ENCODE peak calls at places on chromosomes 4 and X, in five cellular contexts. V is colonic mucosa, T is heart left ventricle, S is GM23248, M is PC-3. K is an unnamed sample.
A peak's percentile ranks its signal among the peaks of the same experiment; 100 is the strongest.

GRCh38 chr4:42341518-42342026 is 55.7 kb upstream of the SHISA3 start:
- DNase-seq in V (no peak), T (no peak), S (peak; percentile 21), M (no peak), K (no peak)

GRCh38 chr4:175330652-175331051 is 412.5 kb downstream of the ADAM29 start:
- DNase-seq in V (no peak), T (no peak), S (peak; percentile 43), M (peak; percentile 56), K (no peak)

GRCh38 chr4:37454263-37454800 is 209.8 kb downstream of the NWD2 start:
- DNase-seq in V (no peak), T (no peak), S (no peak), M (no peak), K (no peak)

GRCh38 chr4:186193851-186194250 is 2.5 kb downstream of the CYP4V2 start:
- DNase-seq in V (no peak), T (no peak), S (no peak), M (no peak), K (no peak)

GRCh38 chrX:107537815-107538214 is 88.4 kb downstream of the FRMPD3 start:
- DNase-seq in V (peak; percentile 27), T (no peak), S (peak; percentile 62), M (peak; percentile 68), K (peak; percentile 43)

GRCh38 chr4:56388311-56388710 is 1.0 kb upstream of the AASDH start:
- DNase-seq in V (no peak), T (no peak), S (peak; percentile 39), M (peak; percentile 22), K (no peak)

GRCh38 chr4:80913381-80913780 is 117.1 kb upstream of the BMP3 start:
- DNase-seq in V (no peak), T (no peak), S (no peak), M (no peak), K (no peak)

GRCh38 chr4:163701915-163702314 is 207.4 kb downstream of the TMA16 start:
- DNase-seq in V (no peak), T (no peak), S (peak; percentile 5), M (no peak), K (no peak)

GRCh38 chrX:47179221-47179927 is 14.3 kb upstream of the UBA1 start:
- DNase-seq in V (no peak), T (peak; percentile 70), S (peak; percentile 78), M (peak; percentile 55), K (no peak)

GRCh38 chrX:48573690-48574269 is 504 bp upstream of the RBM3 start:
- DNase-seq in V (peak; percentile 28), T (peak; percentile 66), S (no peak), M (no peak), K (no peak)

GRCh38 chr4:182918791-182919302 is 1.7 kb upstream of the DCTD start:
- DNase-seq in V (no peak), T (no peak), S (peak; percentile 34), M (no peak), K (no peak)

GRCh38 chr4:112036881-112037280 is 108.4 kb upstream of the FAM241A start:
- DNase-seq in V (no peak), T (no peak), S (peak; percentile 35), M (no peak), K (no peak)

GRCh38 chr4:35559559-35560365 is 684.6 kb downstream of the ARAP2 start:
- DNase-seq in V (no peak), T (no peak), S (no peak), M (no peak), K (no peak)

GRCh38 chrX:65034641-65035450 is 58.6 kb upstream of the ZC4H2 start:
- DNase-seq in V (peak; percentile 82), T (peak; percentile 89), S (peak; percentile 91), M (peak; percentile 82), K (peak; percentile 89)

GRCh38 chr4:144578681-144579080 is 67.3 kb upstream of the HHIP start:
- DNase-seq in V (no peak), T (no peak), S (peak; percentile 46), M (peak; percentile 22), K (no peak)

GRCh38 chr4:186201535-186202230 is 10.3 kb downstream of the CYP4V2 start:
- DNase-seq in V (peak; percentile 39), T (no peak), S (peak; percentile 54), M (peak; percentile 63), K (no peak)

GRCh38 chr4:32172761-32173160 is 1452.6 kb downstream of the PCDH7 start:
- DNase-seq in V (no peak), T (no peak), S (no peak), M (peak; percentile 59), K (no peak)

DNA sequence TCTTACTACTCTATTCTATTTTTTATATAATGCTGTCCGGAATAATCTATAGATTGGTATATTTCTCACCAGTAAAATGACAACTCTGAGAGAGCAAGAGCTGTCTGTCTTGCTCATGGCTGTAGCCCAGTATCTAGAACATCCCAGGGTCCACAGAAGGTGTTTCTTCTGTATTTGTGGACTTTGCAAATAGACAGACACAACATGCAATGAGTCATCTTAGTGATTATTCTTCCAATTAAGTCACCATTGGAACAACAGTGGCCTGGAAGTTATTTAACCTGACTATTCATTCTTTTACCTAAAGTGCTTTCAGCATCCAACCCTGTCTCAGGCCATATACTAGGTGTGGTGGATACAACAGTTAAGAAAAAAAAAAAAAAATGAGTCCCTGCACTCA is 179.5 kb downstream of the PPARGC1A start:
- DNase-seq in V (no peak), T (no peak), S (no peak), M (no peak), K (no peak)
- H3K4me3 ChIP-seq in V (no peak overlapping the region), T (no peak overlapping the region), S (no peak overlapping the region), M (no peak overlapping the region), K (no peak overlapping the region)

GRCh38 chr4:1213336-1213995 is 35.5 kb downstream of the CTBP1 start:
- DNase-seq in V (no peak), T (peak; percentile 57), S (no peak), M (no peak), K (no peak)
- H3K36me3 ChIP-seq in V (peaks cover 20% of the 10 kb centered on the region), T (peaks cover 11% of the 10 kb centered on the region), S (no peaks in the 10 kb centered on the region), M (no peaks in the 10 kb centered on the region), K (peaks cover 46% of the 10 kb centered on the region)

DNA sequence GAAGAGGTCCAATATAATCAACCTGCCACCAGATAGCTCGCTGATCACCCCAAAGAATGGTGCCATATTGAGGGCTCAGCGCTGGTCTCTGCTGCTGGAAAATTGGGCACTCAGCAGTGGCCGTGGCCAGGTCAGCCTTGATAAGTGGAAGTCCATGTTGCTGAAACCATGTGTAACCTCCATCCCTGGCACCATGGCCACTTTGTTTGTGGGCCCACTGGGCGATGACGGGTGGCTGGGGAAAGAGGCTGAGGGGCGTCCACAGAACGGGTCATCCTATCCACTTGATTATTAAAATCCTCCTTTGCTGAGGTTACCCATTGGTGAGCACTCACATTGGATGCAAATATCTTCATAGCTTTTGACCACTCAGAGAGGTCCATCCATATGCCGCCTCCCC is 7.7 kb downstream of the F8A2 start:
- DNase-seq in V (no peak), T (no peak), S (no peak), M (no peak), K (no peak)
- H3K9me3 ChIP-seq in V (no peaks in the 10 kb centered on the region), T (peaks cover 7% of the 10 kb centered on the region), S (no peaks in the 10 kb centered on the region), M (no peaks in the 10 kb centered on the region), K (no peaks in the 10 kb centered on the region)

DNA sequence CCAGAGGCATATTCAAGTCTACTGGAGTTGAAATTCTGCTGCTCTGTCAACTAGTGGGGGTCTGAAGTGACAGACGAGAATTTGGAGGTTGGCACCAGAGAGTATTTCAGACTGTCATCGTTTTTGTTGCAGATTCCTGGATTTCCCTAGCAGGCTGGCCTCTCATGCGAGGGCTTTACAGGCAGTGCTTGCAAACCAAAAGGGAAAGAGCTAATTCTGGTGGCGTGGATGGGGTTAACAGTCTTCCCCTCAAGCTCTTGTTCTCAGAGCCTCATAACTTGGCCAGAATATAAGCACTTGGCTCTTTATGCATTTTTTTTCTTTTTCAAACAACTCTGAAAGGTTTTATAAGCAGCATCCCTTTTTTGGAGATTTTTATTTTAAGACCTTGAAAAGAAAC is at the start of gene SPARCL1:
- DNase-seq in V (no peak), T (no peak), S (no peak), M (no peak), K (peak; percentile 81)
- H3K4me3 ChIP-seq in V (peak within 1 kb of the TSS; percentile 2), T (peak within 1 kb of the TSS; percentile 44), S (no peak within 1 kb of the TSS), M (no peak within 1 kb of the TSS), K (no peak within 1 kb of the TSS)

K was measured in HAP-1.